ENCODE peak calls at places on chromosomes 1 and 21, in five cellular contexts. One of them, this sample, is unnamed.

GRCh38 chr1:87450615-87451209 is 122.0 kb downstream of the LMO4 start:
- DNase-seq in stimulated activated CD4-positive, alpha-beta T cell treated with anti-CD3 and anti-CD28 coated beads, TNF-alpha, amount 100 ng/mL, for 1 hour: no peak
- DNase-seq in aorta: no peak
- DNase-seq in left cardiac atrium: no peak
- DNase-seq in colonic mucosa: peak
- DNase-seq in this sample: no peak

GRCh38 chr1:116485071-116485735 is 85.6 kb downstream of the CD58 start:
- DNase-seq in stimulated activated CD4-positive, alpha-beta T cell treated with anti-CD3 and anti-CD28 coated beads, TNF-alpha, amount 100 ng/mL, for 1 hour: peak
- DNase-seq in aorta: peak
- DNase-seq in colonic mucosa: peak
- DNase-seq in left cardiac atrium: peak
- DNase-seq in this sample: peak

GRCh38 chr1:221961532-221962292 is 219.8 kb upstream of the DUSP10 start:
- DNase-seq in aorta: no peak
- DNase-seq in left cardiac atrium: no peak
- DNase-seq in stimulated activated CD4-positive, alpha-beta T cell treated with anti-CD3 and anti-CD28 coated beads, TNF-alpha, amount 100 ng/mL, for 1 hour: no peak
- DNase-seq in colonic mucosa: no peak
- DNase-seq in this sample: peak

GRCh38 chr1:182616130-182617074 is 12.2 kb upstream of the RGS16 start:
- DNase-seq in left cardiac atrium: peak
- DNase-seq in aorta: peak
- DNase-seq in stimulated activated CD4-positive, alpha-beta T cell treated with anti-CD3 and anti-CD28 coated beads, TNF-alpha, amount 100 ng/mL, for 1 hour: peak
- DNase-seq in colonic mucosa: peak
- DNase-seq in this sample: peak

GRCh38 chr21:45054162-45054926 is 20.0 kb upstream of the ADARB1 start:
- DNase-seq in colonic mucosa: no peak
- DNase-seq in left cardiac atrium: no peak
- DNase-seq in aorta: no peak
- DNase-seq in stimulated activated CD4-positive, alpha-beta T cell treated with anti-CD3 and anti-CD28 coated beads, TNF-alpha, amount 100 ng/mL, for 1 hour: no peak
- DNase-seq in this sample: no peak

GRCh38 chr1:3000214-3000613 is 21.1 kb upstream of the ACTRT2 start:
- DNase-seq in colonic mucosa: no peak
- DNase-seq in left cardiac atrium: no peak
- DNase-seq in aorta: peak
- DNase-seq in stimulated activated CD4-positive, alpha-beta T cell treated with anti-CD3 and anti-CD28 coated beads, TNF-alpha, amount 100 ng/mL, for 1 hour: no peak
- DNase-seq in this sample: no peak

GRCh38 chr1:116882866-116883265 is 26.9 kb upstream of the PTGFRN start:
- DNase-seq in stimulated activated CD4-positive, alpha-beta T cell treated with anti-CD3 and anti-CD28 coated beads, TNF-alpha, amount 100 ng/mL, for 1 hour: no peak
- DNase-seq in aorta: no peak
- DNase-seq in left cardiac atrium: no peak
- DNase-seq in colonic mucosa: no peak
- DNase-seq in this sample: no peak

GRCh38 chr1:99619583-99619982 is 26.3 kb upstream of the PALMD start:
- DNase-seq in left cardiac atrium: peak
- DNase-seq in stimulated activated CD4-positive, alpha-beta T cell treated with anti-CD3 and anti-CD28 coated beads, TNF-alpha, amount 100 ng/mL, for 1 hour: no peak
- DNase-seq in colonic mucosa: no peak
- DNase-seq in aorta: no peak
- DNase-seq in this sample: no peak

GRCh38 chr1:25707280-25708016 is 90.9 kb downstream of the MAN1C1 start:
- DNase-seq in left cardiac atrium: no peak
- DNase-seq in aorta: no peak
- DNase-seq in colonic mucosa: no peak
- DNase-seq in stimulated activated CD4-positive, alpha-beta T cell treated with anti-CD3 and anti-CD28 coated beads, TNF-alpha, amount 100 ng/mL, for 1 hour: no peak
- DNase-seq in this sample: peak

This sample was measured in AG10803.